ENCODE peak calls at places on chromosome 6, in nine cellular contexts. Q is spleen, O is gastrocnemius medialis, K is ascending aorta, M is K562, H is colonic mucosa, J is A673, G is adipocyte, F is psoas muscle. Z is an unnamed sample.

GRCh38 chr6:157075549-157076426 is 247.5 kb downstream of the TMEM242 start:
- DNase-seq in J (no peak), M (peak; percentile 38), G (no peak), H (no peak), O (no peak), Q (no peak), K (no peak), F (no peak), Z (no peak)

GRCh38 chr6:97186416-97186999 is 96.5 kb downstream of the MMS22L start:
- DNase-seq in G (peak; percentile 87), O (no peak), H (peak; percentile 74), Q (peak; percentile 62), F (peak; percentile 21), M (peak; percentile 77), K (peak; percentile 62), J (peak; percentile 85), Z (peak; percentile 79)

GRCh38 chr6:25326958-25327357 is 47.8 kb downstream of the CARMIL1 start:
- DNase-seq in K (no peak), G (no peak), J (no peak), H (no peak), O (no peak), M (no peak), F (no peak), Q (no peak), Z (no peak)

GRCh38 chr6:18585032-18585573 is 198.0 kb downstream of the RNF144B start:
- DNase-seq in O (no peak), Q (no peak), F (peak; percentile 35), G (peak; percentile 45), H (peak; percentile 48), M (peak; percentile 74), K (no peak), J (peak; percentile 92), Z (no peak)

GRCh38 chr6:170074435-170074834 is 216.4 kb downstream of the DLL1 start:
- DNase-seq in F (no peak), Q (peak; percentile 66), O (no peak), J (no peak), M (no peak), K (no peak), G (no peak), H (no peak), Z (no peak)

GRCh38 chr6:1390071-1390804 is 862 bp downstream of the FOXF2 start:
- DNase-seq in J (peak; percentile 49), H (no peak), O (no peak), M (no peak), K (no peak), G (peak; percentile 76), Q (peak; percentile 74), F (no peak), Z (no peak)

GRCh38 chr6:57097596-57097995 is 7.6 kb downstream of the ZNF451 start:
- DNase-seq in G (peak; percentile 25), H (no peak), M (no peak), F (no peak), O (no peak), J (no peak), K (no peak), Q (no peak), Z (no peak)

GRCh38 chr6:155187994-155188706 is 75.7 kb upstream of the CLDN20 start:
- DNase-seq in J (peak; percentile 51), F (no peak), O (no peak), Q (no peak), H (no peak), G (no peak), M (no peak), K (no peak), Z (no peak)

GRCh38 chr6:22694092-22694724 is 124.8 kb downstream of the HDGFL1 start:
- DNase-seq in F (no peak), K (no peak), M (no peak), Q (no peak), O (no peak), J (no peak), H (no peak), G (no peak), Z (no peak)

GRCh38 chr6:133890941-133891813 is 2.3 kb downstream of the TCF21 start:
- DNase-seq in H (peak; percentile 25), J (no peak), M (peak; percentile 12), O (no peak), F (peak; percentile 34), G (peak; percentile 68), K (no peak), Q (peak; percentile 72), Z (no peak)

GRCh38 chr6:37974381-37974780 is 154.9 kb downstream of the ZFAND3 start:
- DNase-seq in Q (no peak), F (no peak), J (no peak), H (no peak), M (no peak), O (no peak), G (no peak), K (no peak), Z (no peak)

GRCh38 chr6:2839195-2839981 is 2.3 kb downstream of the SERPINB1 start:
- DNase-seq in Q (no peak), H (no peak), M (no peak), J (peak; percentile 62), K (peak; percentile 46), G (peak; percentile 70), F (no peak), O (no peak), Z (no peak)

GRCh38 chr6:21135484-21136005 is 458.0 kb upstream of the SOX4 start:
- DNase-seq in H (no peak), K (no peak), Q (no peak), M (no peak), O (no peak), J (no peak), G (no peak), F (no peak), Z (no peak)

GRCh38 chr6:123022980-123023379 is 26.9 kb downstream of the CLVS2 start:
- DNase-seq in F (no peak), O (no peak), H (no peak), Q (no peak), M (no peak), J (no peak), K (no peak), G (no peak), Z (no peak)

GRCh38 chr6:28254340-28254618 is 2.2 kb upstream of the ZKSCAN4 start:
- DNase-seq in H (no peak), F (no peak), G (no peak), K (no peak), J (no peak), Q (no peak), O (no peak), M (no peak), Z (no peak)

GRCh38 chr6:124567401-124567800 is 394.8 kb upstream of the RNF217 start:
- DNase-seq in M (no peak), H (no peak), K (no peak), J (no peak), F (no peak), Q (no peak), G (no peak), O (no peak), Z (no peak)

GRCh38 chr6:15901141-15902115 is 227.5 kb upstream of the MYLIP start:
- DNase-seq in O (no peak), G (peak; percentile 47), Q (no peak), J (no peak), F (no peak), M (peak; percentile 72), K (no peak), H (no peak), Z (peak; percentile 31)

GRCh38 chr6:148217051-148217450 is 125.6 kb upstream of the SASH1 start:
- DNase-seq in Q (no peak), K (no peak), O (no peak), G (no peak), M (no peak), H (no peak), F (no peak), J (no peak), Z (no peak)

GRCh38 chr6:31970604-31971271 is 1.2 kb downstream of the DXO start:
- DNase-seq in O (no peak), J (peak; percentile 22), Q (peak; percentile 84), F (no peak), M (no peak), H (no peak), G (peak; percentile 1), K (peak; percentile 62), Z (no peak)

GRCh38 chr6:104527761-104528415 is 331.8 kb downstream of the HACE1 start:
- DNase-seq in H (peak; percentile 52), M (peak; percentile 57), Q (no peak), O (no peak), G (peak; percentile 44), F (no peak), J (peak; percentile 68), K (peak; percentile 70), Z (no peak)

GRCh38 chr6:365835-366234 is 25.7 kb upstream of the IRF4 start:
- DNase-seq in O (no peak), J (no peak), K (no peak), F (no peak), H (no peak), M (no peak), Q (peak; percentile 77), G (no peak), Z (no peak)
- H3K9me3 ChIP-seq in O (no peaks in the 10 kb centered on the region), J (peaks cover 32% of the 10 kb centered on the region), K (no peaks in the 10 kb centered on the region), F (peaks cover 8% of the 10 kb centered on the region), H (peaks cover 6% of the 10 kb centered on the region), M (no peaks in the 10 kb centered on the region), Q (peaks cover 14% of the 10 kb centered on the region), G (no peaks in the 10 kb centered on the region), Z (peaks cover 3% of the 10 kb centered on the region)

GRCh38 chr6:33623895-33624381 is 2.8 kb downstream of the ITPR3 start:
- DNase-seq in G (no peak), H (peak; percentile 79), J (peak; percentile 73), Q (no peak), K (no peak), F (no peak), O (no peak), M (no peak), Z (no peak)
- H3K4me1 ChIP-seq in G (peaks cover 40% of the 10 kb centered on the region), H (peaks cover 28% of the 10 kb centered on the region), J (peaks cover 35% of the 10 kb centered on the region), Q (peaks cover 61% of the 10 kb centered on the region), K (peaks cover 4% of the 10 kb centered on the region), F (peaks cover 3% of the 10 kb centered on the region), O (peaks cover 9% of the 10 kb centered on the region), M (peaks cover 37% of the 10 kb centered on the region), Z (no peaks in the 10 kb centered on the region)

GRCh38 chr6:100506651-100507050 is 41.9 kb upstream of the SIM1 start:
- DNase-seq in K (no peak), M (no peak), Q (no peak), J (no peak), G (peak; percentile 24), O (no peak), H (no peak), F (no peak), Z (no peak)

GRCh38 chr6:100504786-100505737 is 40.3 kb upstream of the SIM1 start:
- DNase-seq in M (no peak), K (peak; percentile 68), Q (no peak), H (no peak), G (peak; percentile 78), J (no peak), O (no peak), F (peak; percentile 17), Z (no peak)

DNA sequence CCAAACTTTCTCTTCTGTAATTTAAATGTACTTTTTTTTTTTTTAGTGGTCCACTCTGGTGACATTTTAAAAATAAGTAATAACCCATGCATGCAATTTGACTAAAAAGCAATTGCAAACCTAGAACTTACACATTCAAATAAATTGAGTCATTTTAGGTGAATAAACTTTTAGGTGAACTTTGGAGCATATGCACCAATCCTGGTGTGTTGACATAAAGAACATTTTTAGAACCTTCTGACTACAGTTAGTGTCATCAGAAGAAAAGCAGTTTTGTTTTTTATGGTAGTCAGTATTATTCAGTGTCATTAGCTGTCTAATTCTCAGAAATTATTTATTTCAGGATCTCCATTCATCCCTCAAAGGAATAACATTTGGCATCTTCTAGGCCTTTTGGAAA is 38.3 kb upstream of the SIM1 start:
- DNase-seq in M (no peak), Q (no peak), G (no peak), F (no peak), K (no peak), H (no peak), O (no peak), J (no peak), Z (no peak)
- H3K9me3 ChIP-seq in M (no peaks in the 10 kb centered on the region), Q (peaks cover 15% of the 10 kb centered on the region), G (peaks cover 3% of the 10 kb centered on the region), F (no peaks in the 10 kb centered on the region), K (no peaks in the 10 kb centered on the region), H (no peaks in the 10 kb centered on the region), O (no peaks in the 10 kb centered on the region), J (no peaks in the 10 kb centered on the region), Z (no peaks in the 10 kb centered on the region)

GRCh38 chr6:117627533-117627932 is 25.2 kb upstream of the GOPC start:
- DNase-seq in M (no peak), G (no peak), F (no peak), H (no peak), O (no peak), K (no peak), J (no peak), Q (no peak), Z (no peak)
- H3K4me1 ChIP-seq in M (no peaks in the 10 kb centered on the region), G (no peaks in the 10 kb centered on the region), F (no peaks in the 10 kb centered on the region), H (no peaks in the 10 kb centered on the region), O (no peaks in the 10 kb centered on the region), K (no peaks in the 10 kb centered on the region), J (no peaks in the 10 kb centered on the region), Q (no peaks in the 10 kb centered on the region), Z (no peaks in the 10 kb centered on the region)